ENCODE peak calls at places on chromosomes 1 and 21, in eight cellular contexts. U is tibial nerve, P is upper lobe of right lung, I is PC-3, T is ovary, Z is K562, V is right atrium auricular region, Q is Caco-2. H is an unnamed sample.

GRCh38 chr1:172647110-172647564 is 11.8 kb upstream of the FASLG start:
- DNase-seq in U (no peak), P (no peak), I (no peak), T (no peak), Z (no peak), V (no peak), Q (no peak), H (no peak)

GRCh38 chr1:175354080-175354479 is 161.5 kb upstream of the KIAA0040 start:
- DNase-seq in U (no peak), P (no peak), I (no peak), T (no peak), Z (no peak), V (no peak), Q (no peak), H (no peak)

GRCh38 chr1:107076846-107077245 is 20.4 kb downstream of the PRMT6 start:
- DNase-seq in U (no peak), P (no peak), I (peak; percentile 97), T (no peak), Z (no peak), V (no peak), Q (peak; percentile 1), H (no peak)

GRCh38 chr1:47225430-47226100 is 6.5 kb downstream of the TAL1 start:
- DNase-seq in U (no peak), P (no peak), I (no peak), T (no peak), Z (no peak), V (no peak), Q (peak; percentile 42), H (peak; percentile 4)

GRCh38 chr1:69982992-69983391 is 222.4 kb downstream of the LRRC40 start:
- DNase-seq in U (no peak), P (no peak), I (peak; percentile 73), T (no peak), Z (no peak), V (no peak), Q (no peak), H (no peak)

GRCh38 chr21:38219049-38219628 is 37.7 kb upstream of the KCNJ15 start:
- DNase-seq in U (peak; percentile 85), P (peak; percentile 77), I (peak; percentile 90), T (peak; percentile 69), Z (peak; percentile 83), V (peak; percentile 77), Q (peak; percentile 49), H (no peak)

GRCh38 chr1:9960011-9960410 is 16.7 kb downstream of the NMNAT1 start:
- DNase-seq in U (no peak), P (no peak), I (no peak), T (no peak), Z (no peak), V (no peak), Q (no peak), H (no peak)

GRCh38 chr21:40386301-40386911 is 460.6 kb downstream of the DSCAM start:
- DNase-seq in U (peak; percentile 39), P (peak; percentile 81), I (peak; percentile 49), T (no peak), Z (peak; percentile 36), V (peak; percentile 60), Q (peak; percentile 71), H (no peak)

GRCh38 chr1:58231204-58231603 is 315.3 kb downstream of the OMA1 start:
- DNase-seq in U (no peak), P (no peak), I (no peak), T (no peak), Z (no peak), V (no peak), Q (no peak), H (no peak)

GRCh38 chr1:193539731-193540459 is 353.5 kb upstream of the B3GALT2 start:
- DNase-seq in U (no peak), P (no peak), I (no peak), T (no peak), Z (no peak), V (no peak), Q (no peak), H (no peak)

GRCh38 chr21:38661296-38662223 is 144.2 kb upstream of the ETS2 start:
- DNase-seq in U (no peak), P (peak; percentile 68), I (no peak), T (peak; percentile 30), Z (no peak), V (no peak), Q (peak; percentile 12), H (no peak)

GRCh38 chr21:18759751-18760161 is 356.2 kb upstream of the TMPRSS15 start:
- DNase-seq in U (no peak), P (no peak), I (peak; percentile 29), T (no peak), Z (no peak), V (no peak), Q (no peak), H (no peak)

GRCh38 chr1:99680258-99680657 is 34.3 kb downstream of the PALMD start:
- DNase-seq in U (no peak), P (no peak), I (peak; percentile 25), T (no peak), Z (no peak), V (no peak), Q (no peak), H (no peak)

GRCh38 chr21:45220106-45220505 is 67.6 kb downstream of the POFUT2 start:
- DNase-seq in U (peak; percentile 36), P (peak; percentile 56), I (no peak), T (peak; percentile 58), Z (no peak), V (no peak), Q (no peak), H (no peak)

GRCh38 chr1:240093120-240093961 is 1.7 kb downstream of the FMN2 start:
- DNase-seq in U (no peak), P (no peak), I (no peak), T (no peak), Z (no peak), V (no peak), Q (no peak), H (no peak)

GRCh38 chr1:147509786-147510360 is 31.4 kb upstream of the BCL9 start:
- DNase-seq in U (no peak), P (no peak), I (no peak), T (peak; percentile 52), Z (no peak), V (no peak), Q (no peak), H (peak; percentile 8)

GRCh38 chr21:26070822-26071425 is 99.6 kb downstream of the APP start:
- DNase-seq in U (peak; percentile 37), P (no peak), I (peak; percentile 49), T (peak; percentile 56), Z (no peak), V (no peak), Q (peak; percentile 32), H (peak; percentile 20)

DNA sequence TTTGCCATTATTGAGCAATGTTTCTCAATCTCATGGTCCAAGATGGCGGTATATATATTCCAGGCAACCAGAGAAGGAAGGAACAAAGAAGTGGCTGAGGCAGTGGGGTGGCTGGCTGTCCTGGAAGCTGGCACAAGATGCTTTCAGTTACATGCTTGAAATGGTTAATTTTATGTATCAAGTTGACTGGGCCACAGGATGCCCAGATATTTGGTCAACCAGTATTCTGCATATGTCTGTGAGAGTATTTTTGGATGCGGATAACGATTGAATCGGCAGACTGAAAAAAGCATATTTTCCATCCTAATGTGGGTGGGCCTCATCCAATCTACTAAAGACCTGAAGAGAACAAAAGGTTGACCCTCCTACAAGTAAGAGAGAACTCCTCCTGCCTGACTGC is 55.2 kb downstream of the MAP3K7CL start:
- DNase-seq in U (no peak), P (no peak), I (no peak), T (no peak), Z (no peak), V (no peak), Q (no peak), H (no peak)
- H3K4me1 ChIP-seq in U (peaks cover 11% of the 10 kb centered on the region), P (peaks cover 24% of the 10 kb centered on the region), I (peaks cover 32% of the 10 kb centered on the region), T (peaks cover 6% of the 10 kb centered on the region), Z (no peaks in the 10 kb centered on the region), V (no peaks in the 10 kb centered on the region), Q (peaks cover 16% of the 10 kb centered on the region), H (no peaks in the 10 kb centered on the region)

GRCh38 chr1:201189085-201189484 is 1.5 kb upstream of the IGFN1 start:
- DNase-seq in U (no peak), P (no peak), I (no peak), T (no peak), Z (no peak), V (no peak), Q (no peak), H (no peak)
- H3K4me3 ChIP-seq in U (no peak overlapping the region), P (no peak overlapping the region), I (no peak overlapping the region), T (no peak overlapping the region), Z (no peak overlapping the region), V (no peak overlapping the region), Q (no peak overlapping the region), H (no peak overlapping the region)

GRCh38 chr1:168086438-168086837 is 50.3 kb downstream of the GPR161 start:
- DNase-seq in U (no peak), P (no peak), I (no peak), T (no peak), Z (no peak), V (no peak), Q (no peak), H (no peak)
- H3K27me3 ChIP-seq in U (no peaks in the 10 kb centered on the region), P (no peaks in the 10 kb centered on the region), I (no peaks in the 10 kb centered on the region), T (no peaks in the 10 kb centered on the region), Z (peaks cover 4% of the 10 kb centered on the region), V (no peaks in the 10 kb centered on the region), Q (no peaks in the 10 kb centered on the region), H (no peaks in the 10 kb centered on the region)

DNA sequence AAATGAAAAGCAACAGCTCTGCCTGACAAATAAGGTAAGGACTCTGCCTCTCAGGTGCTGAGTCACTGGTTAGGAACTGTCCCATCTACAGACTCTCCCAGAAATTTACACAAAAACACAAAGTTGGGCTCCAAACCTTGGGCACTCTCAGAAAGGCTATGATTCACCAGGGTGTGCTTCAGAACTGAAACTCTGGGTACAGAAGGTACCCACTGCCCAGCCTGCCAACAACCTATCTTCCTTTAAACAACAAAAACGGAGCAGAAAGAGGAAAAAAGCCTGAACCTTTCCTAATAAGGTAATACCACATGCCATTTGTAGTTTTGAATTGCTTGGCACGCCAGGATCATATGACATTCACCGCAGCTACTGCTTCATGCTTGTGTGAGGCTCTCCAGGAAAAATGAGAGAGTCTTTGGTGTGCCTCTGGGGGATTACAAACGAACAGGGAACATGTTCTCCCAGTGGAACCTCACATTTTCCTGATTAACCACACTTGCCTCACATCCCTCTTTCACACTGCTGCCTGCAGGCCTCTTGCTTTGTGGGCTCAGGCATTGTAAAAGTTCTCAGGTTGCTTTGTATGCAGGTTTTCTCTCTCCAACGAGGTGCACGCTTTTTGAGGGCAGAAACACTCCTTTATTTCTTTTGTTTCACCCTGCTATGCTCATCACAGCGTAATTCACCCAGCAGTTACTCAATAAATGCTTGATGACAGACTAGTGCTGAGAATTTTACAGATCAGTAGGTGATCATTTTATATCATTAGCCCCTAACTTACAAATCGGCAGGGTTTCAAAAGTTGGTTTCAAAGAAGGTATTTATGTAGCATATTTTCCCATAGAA is 65.1 kb downstream of the GADD45A start:
- DNase-seq in U (peak; percentile 22), P (no peak), I (peak; percentile 91), T (peak; percentile 24), Z (peak; percentile 51), V (no peak), Q (peak; percentile 15), H (no peak)
- H3K4me1 ChIP-seq in U (peaks cover 30% of the 10 kb centered on the region), P (peaks cover 42% of the 10 kb centered on the region), I (peaks cover 72% of the 10 kb centered on the region), T (peaks cover 19% of the 10 kb centered on the region), Z (peaks cover 21% of the 10 kb centered on the region), V (no peaks in the 10 kb centered on the region), Q (peaks cover 67% of the 10 kb centered on the region), H (peaks cover 18% of the 10 kb centered on the region)

H was measured in HAP-1.